ENCODE peak calls at places on chromosome X, in seven cellular contexts. L is activated CD8-positive, alpha-beta memory T cell treated with anti-CD3 and anti-CD28 coated beads for 48 hours; C is NCI-H345; Q is brain microvascular endothelial cell; A is psoas muscle; N is AG04450; H is activated effector memory CD4-positive, alpha-beta T cell treated with Interleukin-2 at 50 U/mL for 16 hours. J is an unnamed sample.

GRCh38 chrX:12065251-12065650 is 73.0 kb upstream of the FRMPD4 start:
- DNase-seq in L (no peak), C (no peak), Q (peak), A (no peak), N (no peak), H (no peak), J (peak)

GRCh38 chrX:39935414-39936064 is 162.2 kb downstream of the BCOR start:
- DNase-seq in L (no peak), C (no peak), Q (peak), A (no peak), N (no peak), H (no peak), J (no peak)

GRCh38 chrX:150314186-150314585 is 48.9 kb upstream of the MAMLD1 start:
- DNase-seq in L (no peak), C (no peak), Q (no peak), A (no peak), N (no peak), H (no peak), J (no peak)

GRCh38 chrX:14529288-14529989 is at the start of gene GLRA2:
- DNase-seq in L (no peak), C (peak), Q (peak), A (no peak), N (no peak), H (no peak), J (no peak)

GRCh38 chrX:17547658-17548057 is 172.7 kb downstream of the NHS start:
- DNase-seq in L (no peak), C (peak), Q (peak), A (peak), N (peak), H (no peak), J (no peak)

GRCh38 chrX:69507500-69507789 is 3.3 kb downstream of the NALF2 start:
- DNase-seq in L (no peak), C (no peak), Q (no peak), A (no peak), N (no peak), H (no peak), J (no peak)

GRCh38 chrX:131802836-131803626 is 220.1 kb upstream of the STK26 start:
- DNase-seq in L (no peak), C (peak), Q (no peak), A (peak), N (no peak), H (no peak), J (peak)

GRCh38 chrX:650801-651200 is 20.2 kb downstream of the SHOX start:
- DNase-seq in L (no peak), C (no peak), Q (no peak), A (no peak), N (no peak), H (no peak), J (peak)

GRCh38 chrX:119990995-119991787 is 47.6 kb upstream of the NKAP start:
- DNase-seq in L (no peak), C (peak), Q (no peak), A (no peak), N (no peak), H (no peak), J (no peak)

GRCh38 chrX:2767631-2768455 is 16.0 kb downstream of the XG start:
- DNase-seq in L (no peak), C (no peak), Q (peak), A (peak), N (peak), H (no peak), J (no peak)

GRCh38 chrX:147912093-147912801 is 528 bp downstream of the FMR1 start:
- DNase-seq in L (peak), C (peak), Q (peak), A (peak), N (no peak), H (peak), J (no peak)

GRCh38 chrX:133630362-133630761 is 215.1 kb upstream of the GPC4 start:
- DNase-seq in L (no peak), C (no peak), Q (no peak), A (no peak), N (no peak), H (no peak), J (no peak)

GRCh38 chrX:73963682-73964081 is 340.3 kb upstream of the ZCCHC13 start:
- DNase-seq in L (no peak), C (no peak), Q (no peak), A (peak), N (no peak), H (no peak), J (no peak)

GRCh38 chrX:14963447-14964236 is 90.4 kb downstream of the MOSPD2 start:
- DNase-seq in L (no peak), C (no peak), Q (peak), A (no peak), N (no peak), H (no peak), J (no peak)

GRCh38 chrX:42585842-42586621 is 191.9 kb downstream of the PPP1R2C start:
- DNase-seq in L (no peak), C (no peak), Q (no peak), A (no peak), N (no peak), H (no peak), J (no peak)

J was measured in H1.